ENCODE peak calls at places on chromosomes 2 and 18, in nine cellular contexts. Z is pancreas; R is esophagus squamous epithelium; H is effector memory CD4-positive, alpha-beta T cell; G is endothelial cell of umbilical vein; B is GM23248; I is mesenchymal stem cell; U is left ventricle myocardium inferior; V is CD8-positive, alpha-beta memory T cell. T is an unnamed sample.

GRCh38 chr2:40395169-40396023 is 56.5 kb downstream of the SLC8A1 start:
- DNase-seq in G (no peak), V (no peak), R (no peak), B (peak; percentile 15), Z (no peak), I (no peak), U (no peak), H (no peak), T (no peak)

GRCh38 chr2:177799531-177799930 is 273.0 kb downstream of the PDE11A start:
- DNase-seq in B (peak; percentile 58), Z (no peak), G (peak; percentile 20), H (no peak), U (no peak), V (no peak), I (peak; percentile 50), R (no peak), T (no peak)

GRCh38 chr2:238060096-238060541 is 682 bp upstream of the SCLY start:
- DNase-seq in U (no peak), Z (no peak), B (no peak), I (no peak), G (no peak), R (no peak), H (no peak), V (no peak), T (no peak)

GRCh38 chr2:242038928-242039341 is 169.4 kb downstream of the RTP5 start:
- DNase-seq in Z (no peak), U (no peak), G (no peak), I (no peak), H (no peak), B (no peak), V (no peak), R (no peak), T (peak; percentile 18)

GRCh38 chr2:173002751-173003541 is 72.7 kb upstream of the MAP3K20 start:
- DNase-seq in I (no peak), G (peak; percentile 54), B (no peak), Z (no peak), V (no peak), R (no peak), H (no peak), U (no peak), T (no peak)

GRCh38 chr2:158962074-158962473 is 6.4 kb upstream of the TANC1 start:
- DNase-seq in V (no peak), G (no peak), I (no peak), B (no peak), U (no peak), Z (no peak), R (no peak), H (no peak), T (no peak)

GRCh38 chr18:363327-364115 is 95.7 kb upstream of the THOC1 start:
- DNase-seq in I (peak; percentile 45), B (peak; percentile 67), U (no peak), Z (no peak), H (no peak), R (no peak), V (no peak), G (peak; percentile 40), T (no peak)

GRCh38 chr2:215828528-215829184 is 184.7 kb downstream of the MREG start:
- DNase-seq in R (no peak), G (peak; percentile 52), Z (peak; percentile 30), I (peak; percentile 53), V (peak; percentile 25), H (peak; percentile 5), U (no peak), B (peak; percentile 74), T (peak; percentile 66)

GRCh38 chr2:88729061-88729745 is 37.7 kb downstream of the RPIA start:
- DNase-seq in H (no peak), G (peak; percentile 68), B (no peak), V (no peak), R (no peak), Z (no peak), I (peak; percentile 27), U (no peak), T (no peak)

DNA sequence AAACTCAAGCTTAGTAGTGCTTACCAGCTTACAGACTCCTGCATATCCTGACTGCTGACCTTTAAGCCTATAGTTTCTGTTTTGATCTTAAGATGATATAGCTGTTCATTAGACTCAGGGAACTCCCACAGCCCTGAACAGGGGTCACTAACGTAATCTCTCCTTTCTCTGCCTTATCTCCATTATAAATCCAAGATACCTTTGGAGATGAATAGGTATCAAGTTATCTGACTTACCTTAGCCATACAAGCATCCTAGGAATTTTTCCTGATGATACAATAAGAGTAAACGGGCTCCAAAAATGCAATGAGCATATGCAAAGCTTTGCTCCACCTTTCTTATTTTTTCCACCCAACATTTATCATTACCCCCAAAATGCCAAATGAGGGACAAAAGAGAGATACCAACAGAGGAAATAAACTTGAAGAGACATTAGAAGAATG is 93.6 kb upstream of the RBBP8 start:
- DNase-seq in R (no peak), G (no peak), Z (no peak), I (no peak), V (no peak), U (no peak), H (no peak), B (no peak), T (no peak)
- H3K4me3 ChIP-seq in R (no peak overlapping the region), G (no peak overlapping the region), Z (no peak overlapping the region), I (no peak overlapping the region), V (no peak overlapping the region), U (no peak overlapping the region), H (no peak overlapping the region), B (no peak overlapping the region), T (no peak overlapping the region)

GRCh38 chr2:64402876-64403275 is 51.1 kb upstream of the LGALSL start:
- DNase-seq in V (no peak), U (no peak), G (peak; percentile 55), R (no peak), I (peak; percentile 83), H (no peak), Z (no peak), B (peak; percentile 32), T (no peak)

GRCh38 chr2:64405476-64406406 is 48.2 kb upstream of the LGALSL start:
- DNase-seq in Z (no peak), V (no peak), B (peak; percentile 96), G (peak; percentile 32), H (no peak), I (peak; percentile 90), U (no peak), R (no peak), T (peak; percentile 72)

GRCh38 chr2:64404743-64405142 is 49.2 kb upstream of the LGALSL start:
- DNase-seq in U (peak; percentile 34), V (no peak), H (no peak), Z (peak; percentile 30), R (no peak), G (no peak), I (peak; percentile 69), B (peak; percentile 45), T (peak; percentile 58)

GRCh38 chr2:64403426-64403825 is 50.5 kb upstream of the LGALSL start:
- DNase-seq in Z (no peak), B (no peak), U (no peak), G (no peak), V (no peak), H (no peak), I (no peak), R (no peak), T (no peak)

GRCh38 chr2:64404002-64404731 is 49.8 kb upstream of the LGALSL start:
- DNase-seq in U (peak; percentile 88), I (peak; percentile 84), V (no peak), B (peak; percentile 39), H (no peak), G (peak; percentile 99), R (peak; percentile 13), Z (peak; percentile 82), T (peak; percentile 89)
- H3K4me1 ChIP-seq in U (peaks cover 53% of the 10 kb centered on the region), I (peaks cover 7% of the 10 kb centered on the region), V (no peaks in the 10 kb centered on the region), B (peaks cover 28% of the 10 kb centered on the region), H (no peaks in the 10 kb centered on the region), G (peaks cover 35% of the 10 kb centered on the region), R (peaks cover 31% of the 10 kb centered on the region), Z (peaks cover 17% of the 10 kb centered on the region), T (no peaks in the 10 kb centered on the region)

GRCh38 chr2:1968222-1968987 is 224.1 kb upstream of the PXDN start:
- DNase-seq in H (no peak), R (no peak), V (no peak), G (no peak), B (no peak), I (no peak), U (no peak), Z (no peak), T (no peak)
- H3K27ac ChIP-seq in H (no peak overlapping the region), R (no peak overlapping the region), V (no peak overlapping the region), G (no peak overlapping the region), B (no peak overlapping the region), I (no peak overlapping the region), U (no peak overlapping the region), Z (no peak overlapping the region), T (no peak overlapping the region)

GRCh38 chr2:89763254-89763580 is 1071.7 kb downstream of the RPIA start:
- DNase-seq in H (no peak), B (no peak), Z (peak; percentile 24), V (no peak), U (no peak), I (no peak), R (no peak), G (no peak), T (no peak)

GRCh38 chr2:89767581-89768435 is 1076.3 kb downstream of the RPIA start:
- DNase-seq in V (no peak), I (no peak), R (no peak), H (no peak), G (no peak), B (no peak), U (peak; percentile 34), Z (peak; percentile 46), T (peak; percentile 76)

GRCh38 chr2:89763581-89764485 is 1072.4 kb downstream of the RPIA start:
- DNase-seq in G (no peak), U (peak; percentile 15), B (no peak), I (no peak), H (no peak), R (no peak), Z (peak; percentile 37), V (no peak), T (peak; percentile 46)
- H3K4me3 ChIP-seq in G (no peak overlapping the region), U (no peak overlapping the region), B (no peak overlapping the region), I (peak overlapping the region; percentile 7), H (no peak overlapping the region), R (no peak overlapping the region), Z (no peak overlapping the region), V (no peak overlapping the region), T (no peak overlapping the region)

DNA sequence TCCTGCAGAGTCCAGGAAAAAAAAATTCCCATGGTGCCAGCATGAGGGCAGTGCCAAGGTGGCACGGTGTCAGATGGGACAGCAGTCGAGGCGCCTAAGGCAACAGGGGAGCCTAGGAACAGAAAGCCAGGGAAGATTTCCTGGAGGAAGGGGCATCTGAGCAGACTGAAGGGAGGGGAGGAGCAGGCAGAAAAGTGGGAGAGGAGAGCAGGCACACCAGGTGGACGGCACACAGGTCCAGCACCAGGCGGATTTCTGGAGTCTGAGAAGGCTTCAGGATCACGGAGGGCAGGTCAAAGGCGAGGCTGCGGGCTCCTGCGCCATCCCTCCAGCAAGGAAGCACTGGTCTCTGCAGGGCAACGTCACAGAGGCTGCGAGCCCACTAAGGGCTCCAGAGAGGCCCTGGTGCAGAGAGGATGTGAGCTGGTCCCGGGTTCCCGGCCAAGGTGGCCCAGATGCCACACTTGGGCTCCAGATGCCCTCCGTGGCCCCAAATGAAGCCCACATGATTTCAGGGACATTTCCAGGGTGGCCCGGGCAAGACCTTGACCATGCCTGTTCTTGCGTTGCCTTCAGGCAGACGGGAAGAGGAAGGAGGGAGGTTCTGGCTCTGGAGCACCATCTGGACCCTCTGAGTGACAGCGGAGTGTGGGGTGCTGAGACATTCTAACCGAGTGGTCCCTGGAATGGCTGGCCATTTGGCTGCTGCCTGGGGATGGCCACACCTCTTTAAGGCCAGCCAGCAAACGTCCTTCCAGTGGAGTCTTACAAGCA is 4.1 kb downstream of the HS6ST1 start:
- DNase-seq in R (no peak), Z (peak; percentile 46), H (no peak), V (no peak), B (no peak), I (no peak), G (no peak), U (no peak), T (no peak)
- H3K4me1 ChIP-seq in R (peaks cover 49% of the 10 kb centered on the region), Z (peaks cover 8% of the 10 kb centered on the region), H (peaks cover 27% of the 10 kb centered on the region), V (peaks cover 18% of the 10 kb centered on the region), B (peaks cover 10% of the 10 kb centered on the region), I (peaks cover 45% of the 10 kb centered on the region), G (peaks cover 11% of the 10 kb centered on the region), U (peaks cover 79% of the 10 kb centered on the region), T (no peaks in the 10 kb centered on the region)

T was measured in aorta.